ENCODE peak calls at places on chromosomes 5 and 9, in ten cellular contexts. One of them, this sample, is unnamed. For H3K4me1, the result is how much of the 10 kb centered on the place peaks cover.

GRCh38 chr5:158017433-158017832 is 158.5 kb upstream of the CLINT1 start:
- DNase-seq in A549: no peak
- DNase-seq in CD8-positive, alpha-beta memory T cell: no peak
- DNase-seq in K562: no peak
- DNase-seq in aorta: no peak
- DNase-seq in HAP-1: no peak
- DNase-seq in psoas muscle: no peak
- DNase-seq in GM23248: no peak
- DNase-seq in mesendoderm: no peak
- DNase-seq in neuronal stem cell: peak
- DNase-seq in this sample: no peak

GRCh38 chr5:15183520-15183919 is 311.9 kb upstream of the ANKH start:
- DNase-seq in psoas muscle: no peak
- DNase-seq in HAP-1: no peak
- DNase-seq in neuronal stem cell: no peak
- DNase-seq in GM23248: peak
- DNase-seq in CD8-positive, alpha-beta memory T cell: no peak
- DNase-seq in K562: no peak
- DNase-seq in mesendoderm: peak
- DNase-seq in A549: no peak
- DNase-seq in aorta: no peak
- DNase-seq in this sample: no peak

GRCh38 chr5:96651948-96652753 is 10.0 kb upstream of the CAST start:
- DNase-seq in GM23248: no peak
- DNase-seq in aorta: no peak
- DNase-seq in HAP-1: no peak
- DNase-seq in A549: peak
- DNase-seq in CD8-positive, alpha-beta memory T cell: no peak
- DNase-seq in neuronal stem cell: no peak
- DNase-seq in psoas muscle: no peak
- DNase-seq in K562: peak
- DNase-seq in mesendoderm: peak
- DNase-seq in this sample: no peak

GRCh38 chr9:75950983-75951382 is 60.5 kb downstream of the PCSK5 start:
- DNase-seq in psoas muscle: no peak
- DNase-seq in K562: no peak
- DNase-seq in mesendoderm: no peak
- DNase-seq in GM23248: no peak
- DNase-seq in CD8-positive, alpha-beta memory T cell: no peak
- DNase-seq in aorta: no peak
- DNase-seq in A549: peak
- DNase-seq in HAP-1: no peak
- DNase-seq in neuronal stem cell: no peak
- DNase-seq in this sample: no peak

GRCh38 chr9:83972286-83972685 is 7.7 kb downstream of the HNRNPK start:
- DNase-seq in HAP-1: no peak
- DNase-seq in GM23248: peak
- DNase-seq in A549: no peak
- DNase-seq in aorta: no peak
- DNase-seq in K562: no peak
- DNase-seq in neuronal stem cell: no peak
- DNase-seq in CD8-positive, alpha-beta memory T cell: no peak
- DNase-seq in psoas muscle: no peak
- DNase-seq in mesendoderm: no peak
- DNase-seq in this sample: no peak

GRCh38 chr5:178502401-178503100 is 87.6 kb downstream of the COL23A1 start:
- DNase-seq in CD8-positive, alpha-beta memory T cell: no peak
- DNase-seq in psoas muscle: no peak
- DNase-seq in neuronal stem cell: no peak
- DNase-seq in A549: no peak
- DNase-seq in GM23248: no peak
- DNase-seq in aorta: no peak
- DNase-seq in mesendoderm: no peak
- DNase-seq in HAP-1: no peak
- DNase-seq in K562: no peak
- DNase-seq in this sample: no peak

GRCh38 chr9:86353591-86354047 is 591 bp downstream of the TUT7 start:
- DNase-seq in CD8-positive, alpha-beta memory T cell: peak
- DNase-seq in psoas muscle: no peak
- DNase-seq in K562: no peak
- DNase-seq in mesendoderm: no peak
- DNase-seq in aorta: no peak
- DNase-seq in GM23248: peak
- DNase-seq in neuronal stem cell: no peak
- DNase-seq in HAP-1: peak
- DNase-seq in A549: peak
- DNase-seq in this sample: no peak

GRCh38 chr5:32130865-32131264 is 43.3 kb downstream of the GOLPH3 start:
- DNase-seq in neuronal stem cell: no peak
- DNase-seq in aorta: no peak
- DNase-seq in psoas muscle: no peak
- DNase-seq in K562: no peak
- DNase-seq in CD8-positive, alpha-beta memory T cell: no peak
- DNase-seq in GM23248: no peak
- DNase-seq in mesendoderm: no peak
- DNase-seq in A549: no peak
- DNase-seq in HAP-1: no peak
- DNase-seq in this sample: no peak

GRCh38 chr9:6489099-6489498 is 76.1 kb downstream of the UHRF2 start:
- DNase-seq in CD8-positive, alpha-beta memory T cell: no peak
- DNase-seq in neuronal stem cell: no peak
- DNase-seq in A549: no peak
- DNase-seq in K562: no peak
- DNase-seq in aorta: no peak
- DNase-seq in HAP-1: no peak
- DNase-seq in mesendoderm: no peak
- DNase-seq in GM23248: no peak
- DNase-seq in psoas muscle: no peak
- DNase-seq in this sample: no peak

DNA sequence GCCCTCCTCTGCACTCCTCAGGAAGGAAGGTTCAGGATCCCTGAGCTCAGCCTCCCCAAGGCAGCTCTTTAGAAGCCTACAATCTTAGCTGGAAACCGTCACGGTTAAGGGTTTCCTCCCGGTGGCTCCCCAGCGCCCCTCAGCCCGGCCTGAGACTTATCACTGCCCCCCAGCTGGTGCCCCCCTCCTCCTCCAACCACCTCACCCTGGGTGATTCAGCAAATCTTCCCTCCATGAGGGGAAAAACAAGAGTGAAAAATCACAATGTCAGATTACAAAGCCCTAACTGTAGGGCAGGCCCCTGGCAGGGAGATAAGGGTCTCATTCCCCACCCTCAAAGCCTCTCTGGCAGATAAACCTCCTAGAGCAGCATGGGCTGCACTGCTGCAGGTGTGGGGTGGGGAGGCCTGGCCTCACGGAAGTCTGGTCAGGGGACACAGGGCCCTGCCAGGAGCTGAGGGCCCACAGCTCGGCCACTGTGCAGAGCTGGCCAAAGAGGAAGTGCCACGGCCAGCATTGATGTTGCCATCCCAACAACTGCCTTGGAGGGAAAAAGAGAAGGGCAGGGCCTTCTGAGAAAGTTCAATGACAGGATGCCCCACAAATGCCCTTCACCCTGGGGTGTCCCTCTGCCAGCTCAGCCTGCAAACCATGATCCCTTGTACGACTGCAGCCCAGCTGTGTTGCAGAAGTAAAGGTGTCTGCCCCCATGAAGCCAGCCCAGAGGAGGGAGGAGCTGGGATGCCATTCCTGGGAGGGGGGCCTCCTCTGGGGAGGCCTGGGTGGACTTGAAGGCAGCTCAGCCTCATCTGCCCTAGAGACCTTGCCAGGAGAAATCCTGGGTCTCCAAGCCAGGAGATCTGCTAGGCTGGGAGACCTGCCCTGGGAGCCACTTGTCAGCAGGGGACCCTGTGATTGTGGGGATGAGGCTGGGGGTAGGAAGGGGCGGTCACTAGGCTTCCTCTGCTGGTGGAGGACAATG is 25.9 kb downstream of the GFI1B start:
- DNase-seq in mesendoderm: peak
- DNase-seq in A549: no peak
- DNase-seq in K562: peak
- DNase-seq in GM23248: no peak
- DNase-seq in aorta: no peak
- DNase-seq in CD8-positive, alpha-beta memory T cell: no peak
- DNase-seq in HAP-1: no peak
- DNase-seq in psoas muscle: no peak
- DNase-seq in neuronal stem cell: no peak
- DNase-seq in this sample: no peak
- H3K4me1 ChIP-seq in mesendoderm: under half
- H3K4me1 ChIP-seq in A549: under half
- H3K4me1 ChIP-seq in K562: half or more
- H3K4me1 ChIP-seq in GM23248: under half
- H3K4me1 ChIP-seq in aorta: under half
- H3K4me1 ChIP-seq in CD8-positive, alpha-beta memory T cell: under half
- H3K4me1 ChIP-seq in HAP-1: under half
- H3K4me1 ChIP-seq in psoas muscle: under half
- H3K4me1 ChIP-seq in neuronal stem cell: under half
- H3K4me1 ChIP-seq in this sample: under half

GRCh38 chr9:137632432-137633161 is 13.8 kb downstream of the EHMT1 start:
- DNase-seq in CD8-positive, alpha-beta memory T cell: no peak
- DNase-seq in neuronal stem cell: no peak
- DNase-seq in K562: no peak
- DNase-seq in psoas muscle: no peak
- DNase-seq in HAP-1: no peak
- DNase-seq in mesendoderm: peak
- DNase-seq in A549: no peak
- DNase-seq in aorta: peak
- DNase-seq in GM23248: peak
- DNase-seq in this sample: no peak
- H3K4me1 ChIP-seq in CD8-positive, alpha-beta memory T cell: under half
- H3K4me1 ChIP-seq in neuronal stem cell: under half
- H3K4me1 ChIP-seq in K562: under half
- H3K4me1 ChIP-seq in psoas muscle: under half
- H3K4me1 ChIP-seq in HAP-1: under half
- H3K4me1 ChIP-seq in mesendoderm: under half
- H3K4me1 ChIP-seq in A549: under half
- H3K4me1 ChIP-seq in aorta: under half
- H3K4me1 ChIP-seq in GM23248: under half
- H3K4me1 ChIP-seq in this sample: under half

DNA sequence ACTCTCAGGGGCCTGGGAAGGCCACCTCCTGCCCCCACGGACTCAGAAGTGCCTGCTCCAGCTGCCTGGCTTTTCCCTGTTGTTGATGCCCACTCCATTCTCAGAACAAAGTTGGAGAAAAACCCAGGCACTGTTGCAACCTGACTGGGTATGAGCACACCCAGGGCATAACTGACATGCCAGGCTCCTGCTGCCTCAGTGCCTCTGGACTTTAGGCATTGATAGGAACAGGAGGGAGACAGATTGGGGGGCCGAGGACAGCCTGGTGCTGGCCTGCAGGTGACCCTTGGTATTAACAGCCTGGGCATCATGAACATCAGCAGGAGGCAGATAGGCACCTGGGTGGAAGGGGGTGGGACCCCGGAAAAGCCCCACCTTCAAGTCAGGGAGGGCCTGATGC is 685.9 kb upstream of the CDH10 start:
- DNase-seq in aorta: no peak
- DNase-seq in mesendoderm: no peak
- DNase-seq in A549: no peak
- DNase-seq in CD8-positive, alpha-beta memory T cell: no peak
- DNase-seq in psoas muscle: no peak
- DNase-seq in neuronal stem cell: no peak
- DNase-seq in HAP-1: no peak
- DNase-seq in GM23248: no peak
- DNase-seq in K562: no peak
- DNase-seq in this sample: no peak
- H3K4me1 ChIP-seq in aorta: under half
- H3K4me1 ChIP-seq in mesendoderm: under half
- H3K4me1 ChIP-seq in A549: under half
- H3K4me1 ChIP-seq in CD8-positive, alpha-beta memory T cell: under half
- H3K4me1 ChIP-seq in psoas muscle: under half
- H3K4me1 ChIP-seq in neuronal stem cell: under half
- H3K4me1 ChIP-seq in HAP-1: under half
- H3K4me1 ChIP-seq in GM23248: under half
- H3K4me1 ChIP-seq in K562: under half
- H3K4me1 ChIP-seq in this sample: under half

GRCh38 chr9:106860731-106861584 is 2.0 kb upstream of the ZNF462 start:
- DNase-seq in HAP-1: no peak
- DNase-seq in neuronal stem cell: peak
- DNase-seq in aorta: peak
- DNase-seq in GM23248: peak
- DNase-seq in K562: no peak
- DNase-seq in CD8-positive, alpha-beta memory T cell: no peak
- DNase-seq in psoas muscle: peak
- DNase-seq in mesendoderm: peak
- DNase-seq in A549: no peak
- DNase-seq in this sample: peak

GRCh38 chr9:106862946-106863740 is at the start of gene ZNF462:
- DNase-seq in HAP-1: peak
- DNase-seq in GM23248: peak
- DNase-seq in aorta: peak
- DNase-seq in psoas muscle: peak
- DNase-seq in K562: no peak
- DNase-seq in mesendoderm: peak
- DNase-seq in CD8-positive, alpha-beta memory T cell: no peak
- DNase-seq in A549: peak
- DNase-seq in neuronal stem cell: peak
- DNase-seq in this sample: peak

GRCh38 chr9:106861585-106862114 is 1.3 kb upstream of the ZNF462 start:
- DNase-seq in GM23248: no peak
- DNase-seq in CD8-positive, alpha-beta memory T cell: no peak
- DNase-seq in aorta: no peak
- DNase-seq in psoas muscle: no peak
- DNase-seq in HAP-1: no peak
- DNase-seq in mesendoderm: peak
- DNase-seq in A549: no peak
- DNase-seq in K562: no peak
- DNase-seq in neuronal stem cell: no peak
- DNase-seq in this sample: no peak

GRCh38 chr9:106859957-106860715 is 2.8 kb upstream of the ZNF462 start:
- DNase-seq in K562: no peak
- DNase-seq in neuronal stem cell: peak
- DNase-seq in GM23248: no peak
- DNase-seq in aorta: peak
- DNase-seq in mesendoderm: peak
- DNase-seq in A549: peak
- DNase-seq in psoas muscle: peak
- DNase-seq in HAP-1: no peak
- DNase-seq in CD8-positive, alpha-beta memory T cell: no peak
- DNase-seq in this sample: peak

DNA sequence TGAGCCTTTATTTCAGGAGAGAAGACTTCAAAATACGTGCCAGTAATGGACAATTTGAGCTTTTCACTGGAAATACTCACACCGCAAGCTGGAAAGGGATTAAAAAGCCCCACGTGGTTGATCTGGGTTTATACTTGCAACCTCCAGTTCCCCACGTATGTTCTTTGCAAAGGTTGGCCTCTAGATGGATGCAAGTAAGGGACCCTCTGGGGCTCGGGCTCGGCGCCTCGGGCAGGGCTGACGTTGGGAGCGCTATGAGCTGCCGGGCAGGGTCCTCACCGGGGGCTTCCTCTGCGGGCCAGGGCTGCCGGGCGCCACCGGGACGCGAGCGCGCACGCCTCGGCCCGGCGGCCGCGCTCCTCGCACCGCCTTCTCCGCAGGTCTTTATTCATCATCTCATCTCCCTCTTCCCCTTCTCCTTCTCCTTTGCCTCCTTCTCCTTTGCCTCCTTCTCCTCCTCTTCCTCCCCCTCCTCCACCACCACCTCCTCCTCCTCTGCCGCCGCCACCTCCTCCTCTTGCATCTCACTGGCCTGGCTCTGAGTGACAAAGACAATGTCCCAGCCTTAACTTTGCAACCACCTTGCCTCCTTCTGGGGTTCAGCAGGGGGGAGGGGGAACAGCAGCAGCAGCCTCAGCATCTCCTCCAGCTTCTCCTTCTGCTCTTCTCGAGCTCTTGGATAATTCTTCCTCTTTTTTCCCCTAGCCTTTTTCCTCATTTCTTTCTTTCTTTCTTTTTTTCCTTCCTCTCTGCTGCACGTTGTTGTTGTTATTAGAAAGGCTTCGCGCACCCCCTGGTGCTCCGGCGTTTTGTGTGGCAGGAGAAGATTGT is 636 bp upstream of the ZNF462 start:
- DNase-seq in neuronal stem cell: peak
- DNase-seq in HAP-1: no peak
- DNase-seq in mesendoderm: peak
- DNase-seq in GM23248: peak
- DNase-seq in A549: peak
- DNase-seq in aorta: peak
- DNase-seq in CD8-positive, alpha-beta memory T cell: no peak
- DNase-seq in K562: no peak
- DNase-seq in psoas muscle: no peak
- DNase-seq in this sample: peak
- H3K4me1 ChIP-seq in neuronal stem cell: under half
- H3K4me1 ChIP-seq in HAP-1: under half
- H3K4me1 ChIP-seq in mesendoderm: under half
- H3K4me1 ChIP-seq in GM23248: under half
- H3K4me1 ChIP-seq in A549: under half
- H3K4me1 ChIP-seq in aorta: under half
- H3K4me1 ChIP-seq in CD8-positive, alpha-beta memory T cell: under half
- H3K4me1 ChIP-seq in K562: under half
- H3K4me1 ChIP-seq in psoas muscle: under half
- H3K4me1 ChIP-seq in this sample: under half